ENCODE peak calls at places on chromosomes 12 and 14, in nine cellular contexts. One of them, this sample, is unnamed.

GRCh38 chr14:53714495-53715389 is 241.9 kb downstream of the BMP4 start:
- DNase-seq in mesothelial cell of epicardium: no peak
- DNase-seq in left cardiac atrium: no peak
- DNase-seq in fibroblast of the aortic adventitia: peak; percentile 8
- DNase-seq in C1 segment of cervical spinal cord: no peak
- DNase-seq in Daoy: no peak
- DNase-seq in posterior cingulate gyrus: no peak
- DNase-seq in ELF-1: no peak
- DNase-seq in GM10248: no peak
- DNase-seq in this sample: no peak

GRCh38 chr12:89995870-89996269 is 287.2 kb upstream of the ATP2B1 start:
- DNase-seq in mesothelial cell of epicardium: no peak
- DNase-seq in left cardiac atrium: no peak
- DNase-seq in fibroblast of the aortic adventitia: no peak
- DNase-seq in C1 segment of cervical spinal cord: no peak
- DNase-seq in Daoy: no peak
- DNase-seq in posterior cingulate gyrus: peak; percentile 84
- DNase-seq in ELF-1: no peak
- DNase-seq in GM10248: no peak
- DNase-seq in this sample: no peak

GRCh38 chr12:111685322-111685810 is 390 bp downstream of the BRAP start:
- DNase-seq in mesothelial cell of epicardium: no peak
- DNase-seq in left cardiac atrium: peak; percentile 28
- DNase-seq in fibroblast of the aortic adventitia: no peak
- DNase-seq in C1 segment of cervical spinal cord: no peak
- DNase-seq in Daoy: no peak
- DNase-seq in posterior cingulate gyrus: no peak
- DNase-seq in ELF-1: no peak
- DNase-seq in GM10248: peak; percentile 34
- DNase-seq in this sample: no peak

GRCh38 chr14:104964546-104964945 is 13.6 kb downstream of the AHNAK2 start:
- DNase-seq in mesothelial cell of epicardium: no peak
- DNase-seq in left cardiac atrium: peak; percentile 15
- DNase-seq in fibroblast of the aortic adventitia: no peak
- DNase-seq in C1 segment of cervical spinal cord: no peak
- DNase-seq in Daoy: no peak
- DNase-seq in posterior cingulate gyrus: no peak
- DNase-seq in ELF-1: no peak
- DNase-seq in GM10248: no peak
- DNase-seq in this sample: no peak

GRCh38 chr14:36316131-36316530 is 4.3 kb downstream of the MBIP start:
- DNase-seq in mesothelial cell of epicardium: no peak
- DNase-seq in left cardiac atrium: no peak
- DNase-seq in fibroblast of the aortic adventitia: no peak
- DNase-seq in C1 segment of cervical spinal cord: no peak
- DNase-seq in Daoy: peak; percentile 33
- DNase-seq in posterior cingulate gyrus: no peak
- DNase-seq in ELF-1: no peak
- DNase-seq in GM10248: no peak
- DNase-seq in this sample: no peak

GRCh38 chr14:91737619-91738018 is 5.7 kb upstream of the CATSPERB start:
- DNase-seq in mesothelial cell of epicardium: no peak
- DNase-seq in left cardiac atrium: no peak
- DNase-seq in fibroblast of the aortic adventitia: no peak
- DNase-seq in C1 segment of cervical spinal cord: no peak
- DNase-seq in Daoy: peak; percentile 18
- DNase-seq in posterior cingulate gyrus: no peak
- DNase-seq in ELF-1: no peak
- DNase-seq in GM10248: no peak
- DNase-seq in this sample: no peak

GRCh38 chr14:35818346-35819115 is 7.6 kb upstream of the BRMS1L start:
- DNase-seq in mesothelial cell of epicardium: no peak
- DNase-seq in left cardiac atrium: no peak
- DNase-seq in fibroblast of the aortic adventitia: peak; percentile 60
- DNase-seq in C1 segment of cervical spinal cord: peak; percentile 36
- DNase-seq in Daoy: peak; percentile 42
- DNase-seq in posterior cingulate gyrus: no peak
- DNase-seq in ELF-1: no peak
- DNase-seq in GM10248: peak; percentile 28
- DNase-seq in this sample: peak; percentile 52

GRCh38 chr14:103735439-103735814 is 19.8 kb downstream of the ZFYVE21 start:
- DNase-seq in mesothelial cell of epicardium: no peak
- DNase-seq in left cardiac atrium: no peak
- DNase-seq in fibroblast of the aortic adventitia: no peak
- DNase-seq in C1 segment of cervical spinal cord: no peak
- DNase-seq in Daoy: no peak
- DNase-seq in posterior cingulate gyrus: peak; percentile 85
- DNase-seq in ELF-1: no peak
- DNase-seq in GM10248: no peak
- DNase-seq in this sample: peak; percentile 61

GRCh38 chr14:66758031-66758613 is 250.2 kb downstream of the GPHN start:
- DNase-seq in mesothelial cell of epicardium: no peak
- DNase-seq in left cardiac atrium: no peak
- DNase-seq in fibroblast of the aortic adventitia: no peak
- DNase-seq in C1 segment of cervical spinal cord: no peak
- DNase-seq in Daoy: no peak
- DNase-seq in posterior cingulate gyrus: no peak
- DNase-seq in ELF-1: no peak
- DNase-seq in GM10248: no peak
- DNase-seq in this sample: no peak

GRCh38 chr12:7146228-7146627 is 16.1 kb downstream of the CLSTN3 start:
- DNase-seq in mesothelial cell of epicardium: no peak
- DNase-seq in left cardiac atrium: no peak
- DNase-seq in fibroblast of the aortic adventitia: no peak
- DNase-seq in C1 segment of cervical spinal cord: no peak
- DNase-seq in Daoy: no peak
- DNase-seq in posterior cingulate gyrus: no peak
- DNase-seq in ELF-1: no peak
- DNase-seq in GM10248: no peak
- DNase-seq in this sample: no peak

GRCh38 chr12:113515082-113515856 is 43.6 kb upstream of the LHX5 start:
- DNase-seq in mesothelial cell of epicardium: no peak
- DNase-seq in left cardiac atrium: no peak
- DNase-seq in fibroblast of the aortic adventitia: no peak
- DNase-seq in C1 segment of cervical spinal cord: no peak
- DNase-seq in Daoy: no peak
- DNase-seq in posterior cingulate gyrus: no peak
- DNase-seq in ELF-1: peak; percentile 86
- DNase-seq in GM10248: no peak
- DNase-seq in this sample: no peak

GRCh38 chr12:4196805-4197420 is 76.6 kb upstream of the CCND2 start:
- DNase-seq in mesothelial cell of epicardium: no peak
- DNase-seq in left cardiac atrium: no peak
- DNase-seq in fibroblast of the aortic adventitia: no peak
- DNase-seq in C1 segment of cervical spinal cord: no peak
- DNase-seq in Daoy: no peak
- DNase-seq in posterior cingulate gyrus: no peak
- DNase-seq in ELF-1: no peak
- DNase-seq in GM10248: no peak
- DNase-seq in this sample: no peak

GRCh38 chr14:77212933-77213656 is 31.5 kb downstream of the TMEM63C start:
- DNase-seq in mesothelial cell of epicardium: peak; percentile 72
- DNase-seq in left cardiac atrium: no peak
- DNase-seq in fibroblast of the aortic adventitia: peak; percentile 5
- DNase-seq in C1 segment of cervical spinal cord: no peak
- DNase-seq in Daoy: peak; percentile 64
- DNase-seq in posterior cingulate gyrus: peak; percentile 95
- DNase-seq in ELF-1: peak; percentile 73
- DNase-seq in GM10248: peak; percentile 75
- DNase-seq in this sample: peak; percentile 60

GRCh38 chr12:53735556-53735955 is 8.3 kb upstream of the CALCOCO1 start:
- DNase-seq in mesothelial cell of epicardium: no peak
- DNase-seq in left cardiac atrium: no peak
- DNase-seq in fibroblast of the aortic adventitia: no peak
- DNase-seq in C1 segment of cervical spinal cord: no peak
- DNase-seq in Daoy: no peak
- DNase-seq in posterior cingulate gyrus: no peak
- DNase-seq in ELF-1: no peak
- DNase-seq in GM10248: no peak
- DNase-seq in this sample: no peak

GRCh38 chr12:92140919-92141536 is 4.6 kb downstream of the BTG1 start:
- DNase-seq in mesothelial cell of epicardium: no peak
- DNase-seq in left cardiac atrium: no peak
- DNase-seq in fibroblast of the aortic adventitia: peak; percentile 17
- DNase-seq in C1 segment of cervical spinal cord: no peak
- DNase-seq in Daoy: no peak
- DNase-seq in posterior cingulate gyrus: no peak
- DNase-seq in ELF-1: no peak
- DNase-seq in GM10248: no peak
- DNase-seq in this sample: no peak

GRCh38 chr14:54805521-54806322 is 96.9 kb downstream of the GCH1 start:
- DNase-seq in mesothelial cell of epicardium: peak; percentile 85
- DNase-seq in left cardiac atrium: peak; percentile 89
- DNase-seq in fibroblast of the aortic adventitia: peak; percentile 85
- DNase-seq in C1 segment of cervical spinal cord: peak; percentile 50
- DNase-seq in Daoy: peak; percentile 89
- DNase-seq in posterior cingulate gyrus: peak; percentile 96
- DNase-seq in ELF-1: peak; percentile 97
- DNase-seq in GM10248: peak; percentile 82
- DNase-seq in this sample: peak; percentile 89

GRCh38 chr12:86233126-86233525 is 23.1 kb downstream of the MGAT4C start:
- DNase-seq in mesothelial cell of epicardium: no peak
- DNase-seq in left cardiac atrium: no peak
- DNase-seq in fibroblast of the aortic adventitia: peak; percentile 22
- DNase-seq in C1 segment of cervical spinal cord: no peak
- DNase-seq in Daoy: peak; percentile 5
- DNase-seq in posterior cingulate gyrus: no peak
- DNase-seq in ELF-1: no peak
- DNase-seq in GM10248: no peak
- DNase-seq in this sample: no peak

GRCh38 chr12:39736406-39736805 is 116.8 kb upstream of the ABCD2 start:
- DNase-seq in mesothelial cell of epicardium: no peak
- DNase-seq in left cardiac atrium: no peak
- DNase-seq in fibroblast of the aortic adventitia: no peak
- DNase-seq in C1 segment of cervical spinal cord: no peak
- DNase-seq in Daoy: no peak
- DNase-seq in posterior cingulate gyrus: no peak
- DNase-seq in ELF-1: no peak
- DNase-seq in GM10248: no peak
- DNase-seq in this sample: no peak

GRCh38 chr14:100466111-100466856 is 120.9 kb downstream of the BEGAIN start:
- DNase-seq in mesothelial cell of epicardium: no peak
- DNase-seq in left cardiac atrium: no peak
- DNase-seq in fibroblast of the aortic adventitia: no peak
- DNase-seq in C1 segment of cervical spinal cord: no peak
- DNase-seq in Daoy: no peak
- DNase-seq in posterior cingulate gyrus: no peak
- DNase-seq in ELF-1: peak; percentile 54
- DNase-seq in GM10248: no peak
- DNase-seq in this sample: no peak

GRCh38 chr14:67411375-67411774 is 590 bp downstream of the PLEK2 start:
- DNase-seq in mesothelial cell of epicardium: no peak
- DNase-seq in left cardiac atrium: no peak
- DNase-seq in fibroblast of the aortic adventitia: peak; percentile 14
- DNase-seq in C1 segment of cervical spinal cord: no peak
- DNase-seq in Daoy: no peak
- DNase-seq in posterior cingulate gyrus: peak; percentile 28
- DNase-seq in ELF-1: peak; percentile 54
- DNase-seq in GM10248: no peak
- DNase-seq in this sample: no peak

GRCh38 chr12:123389560-123390351 is 5.8 kb downstream of the KMT5A start:
- DNase-seq in mesothelial cell of epicardium: peak; percentile 50
- DNase-seq in left cardiac atrium: peak; percentile 60
- DNase-seq in fibroblast of the aortic adventitia: peak; percentile 21
- DNase-seq in C1 segment of cervical spinal cord: no peak
- DNase-seq in Daoy: peak; percentile 29
- DNase-seq in posterior cingulate gyrus: peak; percentile 89
- DNase-seq in ELF-1: peak; percentile 72
- DNase-seq in GM10248: peak; percentile 76
- DNase-seq in this sample: peak; percentile 57

GRCh38 chr12:48291511-48291910 is 59.2 kb downstream of the ZNF641 start:
- DNase-seq in mesothelial cell of epicardium: no peak
- DNase-seq in left cardiac atrium: no peak
- DNase-seq in fibroblast of the aortic adventitia: no peak
- DNase-seq in C1 segment of cervical spinal cord: no peak
- DNase-seq in Daoy: no peak
- DNase-seq in posterior cingulate gyrus: no peak
- DNase-seq in ELF-1: no peak
- DNase-seq in GM10248: no peak
- DNase-seq in this sample: no peak

GRCh38 chr14:35088514-35088913 is 33.3 kb downstream of the PPP2R3C start:
- DNase-seq in mesothelial cell of epicardium: no peak
- DNase-seq in left cardiac atrium: no peak
- DNase-seq in fibroblast of the aortic adventitia: no peak
- DNase-seq in C1 segment of cervical spinal cord: no peak
- DNase-seq in Daoy: no peak
- DNase-seq in posterior cingulate gyrus: no peak
- DNase-seq in ELF-1: no peak
- DNase-seq in GM10248: no peak
- DNase-seq in this sample: no peak

GRCh38 chr14:94346841-94347240 is 23.7 kb upstream of the SERPINA6 start:
- DNase-seq in mesothelial cell of epicardium: no peak
- DNase-seq in left cardiac atrium: no peak
- DNase-seq in fibroblast of the aortic adventitia: no peak
- DNase-seq in C1 segment of cervical spinal cord: no peak
- DNase-seq in Daoy: no peak
- DNase-seq in posterior cingulate gyrus: no peak
- DNase-seq in ELF-1: no peak
- DNase-seq in GM10248: no peak
- DNase-seq in this sample: no peak

GRCh38 chr12:69999561-69999960 is 174.5 kb downstream of the MYRFL start:
- DNase-seq in mesothelial cell of epicardium: no peak
- DNase-seq in left cardiac atrium: no peak
- DNase-seq in fibroblast of the aortic adventitia: no peak
- DNase-seq in C1 segment of cervical spinal cord: no peak
- DNase-seq in Daoy: no peak
- DNase-seq in posterior cingulate gyrus: no peak
- DNase-seq in ELF-1: no peak
- DNase-seq in GM10248: no peak
- DNase-seq in this sample: no peak

GRCh38 chr12:5088586-5089264 is 45.0 kb downstream of the KCNA5 start:
- DNase-seq in mesothelial cell of epicardium: no peak
- DNase-seq in left cardiac atrium: peak; percentile 38
- DNase-seq in fibroblast of the aortic adventitia: peak; percentile 65
- DNase-seq in C1 segment of cervical spinal cord: no peak
- DNase-seq in Daoy: peak; percentile 99
- DNase-seq in posterior cingulate gyrus: no peak
- DNase-seq in ELF-1: no peak
- DNase-seq in GM10248: no peak
- DNase-seq in this sample: no peak

GRCh38 chr12:51917041-51917590 is 9.8 kb downstream of the ACVRL1 start:
- DNase-seq in mesothelial cell of epicardium: no peak
- DNase-seq in left cardiac atrium: no peak
- DNase-seq in fibroblast of the aortic adventitia: no peak
- DNase-seq in C1 segment of cervical spinal cord: no peak
- DNase-seq in Daoy: no peak
- DNase-seq in posterior cingulate gyrus: no peak
- DNase-seq in ELF-1: no peak
- DNase-seq in GM10248: no peak
- DNase-seq in this sample: no peak

GRCh38 chr12:11906284-11906935 is 164.3 kb upstream of the BCL2L14 start:
- DNase-seq in mesothelial cell of epicardium: no peak
- DNase-seq in left cardiac atrium: no peak
- DNase-seq in fibroblast of the aortic adventitia: peak; percentile 41
- DNase-seq in C1 segment of cervical spinal cord: no peak
- DNase-seq in Daoy: no peak
- DNase-seq in posterior cingulate gyrus: no peak
- DNase-seq in ELF-1: no peak
- DNase-seq in GM10248: no peak
- DNase-seq in this sample: no peak

GRCh38 chr14:81396108-81396507 is 4.0 kb downstream of the STON2 start:
- DNase-seq in mesothelial cell of epicardium: no peak
- DNase-seq in left cardiac atrium: no peak
- DNase-seq in fibroblast of the aortic adventitia: peak; percentile 4
- DNase-seq in C1 segment of cervical spinal cord: no peak
- DNase-seq in Daoy: peak; percentile 51
- DNase-seq in posterior cingulate gyrus: no peak
- DNase-seq in ELF-1: no peak
- DNase-seq in GM10248: no peak
- DNase-seq in this sample: no peak

GRCh38 chr12:104218935-104219334 is 3.4 kb downstream of the TXNRD1 start:
- DNase-seq in mesothelial cell of epicardium: no peak
- DNase-seq in left cardiac atrium: no peak
- DNase-seq in fibroblast of the aortic adventitia: peak; percentile 39
- DNase-seq in C1 segment of cervical spinal cord: no peak
- DNase-seq in Daoy: peak; percentile 60
- DNase-seq in posterior cingulate gyrus: no peak
- DNase-seq in ELF-1: no peak
- DNase-seq in GM10248: no peak
- DNase-seq in this sample: no peak

GRCh38 chr12:48542300-48542928 is 17.0 kb downstream of the OR8S1 start:
- DNase-seq in mesothelial cell of epicardium: no peak
- DNase-seq in left cardiac atrium: peak; percentile 26
- DNase-seq in fibroblast of the aortic adventitia: peak; percentile 27
- DNase-seq in C1 segment of cervical spinal cord: peak; percentile 7
- DNase-seq in Daoy: peak; percentile 46
- DNase-seq in posterior cingulate gyrus: peak; percentile 88
- DNase-seq in ELF-1: peak; percentile 54
- DNase-seq in GM10248: peak; percentile 42
- DNase-seq in this sample: no peak